ENCODE peak calls at places on chromosomes 7 and 10, in eight cellular contexts. J, H, W, P, G, C, X and Q are unnamed samples.

GRCh38 chr7:41979834-41980307 is 257.1 kb downstream of the GLI3 start:
- DNase-seq in J (no peak), H (peak), W (peak), P (no peak), G (peak), C (no peak), X (peak), Q (no peak)

GRCh38 chr7:117810642-117811512 is 62.4 kb downstream of the CTTNBP2 start:
- DNase-seq in J (no peak), H (no peak), W (peak), P (no peak), G (no peak), C (no peak), X (no peak), Q (no peak)

GRCh38 chr10:26213157-26213780 is 3.3 kb upstream of the GAD2 start:
- DNase-seq in J (no peak), H (no peak), W (no peak), P (no peak), G (no peak), C (no peak), X (no peak), Q (no peak)

GRCh38 chr10:1426786-1427185 is 310.5 kb downstream of the ADARB2 start:
- DNase-seq in J (no peak), H (no peak), W (no peak), P (no peak), G (no peak), C (no peak), X (no peak), Q (no peak)

GRCh38 chr10:48466611-48467240 is 138.1 kb downstream of the ARHGAP22 start:
- DNase-seq in J (no peak), H (no peak), W (no peak), P (no peak), G (no peak), C (no peak), X (no peak), Q (no peak)

GRCh38 chr7:18572885-18573284 is 77.3 kb downstream of the HDAC9 start:
- DNase-seq in J (no peak), H (no peak), W (no peak), P (no peak), G (no peak), C (no peak), X (no peak), Q (no peak)

GRCh38 chr10:125148021-125148439 is 12.3 kb downstream of the CTBP2 start:
- DNase-seq in J (no peak), H (no peak), W (peak), P (no peak), G (peak), C (no peak), X (peak), Q (no peak)

GRCh38 chr10:14750900-14751575 is 23.7 kb downstream of the FAM107B start:
- DNase-seq in J (no peak), H (no peak), W (no peak), P (peak), G (peak), C (no peak), X (no peak), Q (no peak)

GRCh38 chr7:78370931-78371330 is 572.4 kb downstream of the PHTF2 start:
- DNase-seq in J (no peak), H (no peak), W (no peak), P (no peak), G (no peak), C (no peak), X (no peak), Q (no peak)

GRCh38 chr10:100350914-100351485 is 4.0 kb downstream of the SCD start:
- DNase-seq in J (no peak), H (no peak), W (no peak), P (peak), G (no peak), C (no peak), X (no peak), Q (peak)

GRCh38 chr10:52762088-52762487 is 10.5 kb downstream of the MBL2 start:
- DNase-seq in J (no peak), H (no peak), W (no peak), P (no peak), G (no peak), C (no peak), X (no peak), Q (no peak)

GRCh38 chr7:70645876-70646336 is 486.0 kb upstream of the GALNT17 start:
- DNase-seq in J (no peak), H (no peak), W (no peak), P (no peak), G (no peak), C (no peak), X (no peak), Q (no peak)

GRCh38 chr7:138752568-138753518 is 45.0 kb upstream of the TMEM213 start:
- DNase-seq in J (peak), H (peak), W (no peak), P (no peak), G (peak), C (peak), X (no peak), Q (no peak)

GRCh38 chr7:142584765-142585164 is 164.5 kb upstream of the PRSS1 start:
- DNase-seq in J (no peak), H (no peak), W (no peak), P (no peak), G (no peak), C (no peak), X (no peak), Q (no peak)

GRCh38 chr7:76357379-76358052 is 1.3 kb downstream of the YWHAG start:
- DNase-seq in J (no peak), H (no peak), W (no peak), P (no peak), G (peak), C (no peak), X (no peak), Q (peak)

GRCh38 chr10:12121673-12122072 is 7.8 kb upstream of the SEC61A2 start:
- DNase-seq in J (no peak), H (no peak), W (no peak), P (no peak), G (no peak), C (no peak), X (no peak), Q (no peak)

GRCh38 chr10:16792675-16793074 is 24.5 kb downstream of the RSU1 start:
- DNase-seq in J (no peak), H (no peak), W (peak), P (no peak), G (no peak), C (no peak), X (no peak), Q (no peak)

GRCh38 chr7:360454-361100 is 70.6 kb downstream of the FOXL3 start:
- DNase-seq in J (no peak), H (no peak), W (no peak), P (no peak), G (peak), C (peak), X (no peak), Q (no peak)

GRCh38 chr7:45052011-45052410 is 36.8 kb downstream of the NACAD start:
- DNase-seq in J (no peak), H (no peak), W (no peak), P (no peak), G (no peak), C (no peak), X (no peak), Q (no peak)

GRCh38 chr7:936131-937054 is 18.1 kb downstream of the ADAP1 start:
- DNase-seq in J (no peak), H (no peak), W (peak), P (no peak), G (peak), C (peak), X (no peak), Q (no peak)

GRCh38 chr10:32943854-32944661 is 14.0 kb downstream of the ITGB1 start:
- DNase-seq in J (no peak), H (no peak), W (no peak), P (no peak), G (no peak), C (peak), X (no peak), Q (no peak)

GRCh38 chr10:60801538-60801937 is 23.3 kb downstream of the CDK1 start:
- DNase-seq in J (no peak), H (no peak), W (no peak), P (no peak), G (no peak), C (no peak), X (no peak), Q (no peak)

GRCh38 chr10:44463511-44464121 is 78.7 kb upstream of the CXCL12 start:
- DNase-seq in J (no peak), H (peak), W (peak), P (peak), G (no peak), C (no peak), X (no peak), Q (no peak)

GRCh38 chr10:75497997-75498797 is 66.8 kb downstream of the LRMDA start:
- DNase-seq in J (no peak), H (no peak), W (peak), P (no peak), G (no peak), C (no peak), X (no peak), Q (no peak)

GRCh38 chr10:110498087-110498981 is 627 bp downstream of the DUSP5 start:
- DNase-seq in J (peak), H (peak), W (peak), P (peak), G (peak), C (peak), X (peak), Q (no peak)

GRCh38 chr7:127152423-127152822 is 100.3 kb downstream of the GRM8 start:
- DNase-seq in J (no peak), H (no peak), W (no peak), P (no peak), G (no peak), C (no peak), X (no peak), Q (no peak)

GRCh38 chr7:42017356-42017986 is 219.5 kb downstream of the GLI3 start:
- DNase-seq in J (no peak), H (no peak), W (no peak), P (no peak), G (peak), C (no peak), X (peak), Q (no peak)

GRCh38 chr7:117217636-117218035 is 105.2 kb downstream of the WNT2 start:
- DNase-seq in J (no peak), H (no peak), W (peak), P (no peak), G (no peak), C (no peak), X (no peak), Q (no peak)